ENCODE peak calls at places on chromosome 11, in eight cellular contexts. O is adrenal gland; S is A549; P is astrocyte of the spinal cord; Y is bronchial epithelial cell; B is Peyer's patch; V is choroid plexus epithelial cell; R is Jurkat, Clone E6-1. E is an unnamed sample.

GRCh38 chr11:124877631-124878496 is 12.6 kb downstream of the ROBO3 start:
- DNase-seq in O (no peak), S (no peak), P (no peak), Y (no peak), B (no peak), V (no peak), R (no peak), E (no peak)

GRCh38 chr11:62689421-62690183 is at the start of gene LRRN4CL:
- DNase-seq in O (peak), S (no peak), P (peak), Y (no peak), B (no peak), V (peak), R (no peak), E (no peak)

GRCh38 chr11:122804796-122805195 is 33.5 kb upstream of the CRTAM start:
- DNase-seq in O (no peak), S (no peak), P (no peak), Y (peak), B (no peak), V (no peak), R (no peak), E (no peak)

GRCh38 chr11:35579557-35580396 is 38.5 kb upstream of the FJX1 start:
- DNase-seq in O (no peak), S (peak), P (peak), Y (peak), B (no peak), V (peak), R (no peak), E (no peak)

GRCh38 chr11:129260750-129261149 is 68.6 kb upstream of the ARHGAP32 start:
- DNase-seq in O (no peak), S (no peak), P (no peak), Y (no peak), B (no peak), V (peak), R (no peak), E (no peak)

GRCh38 chr11:57072640-57073039 is 83.9 kb downstream of the OR5AK2 start:
- DNase-seq in O (no peak), S (peak), P (peak), Y (peak), B (no peak), V (peak), R (no peak), E (no peak)

GRCh38 chr11:122696662-122697061 is 41.1 kb downstream of the UBASH3B start:
- DNase-seq in O (no peak), S (no peak), P (no peak), Y (no peak), B (no peak), V (no peak), R (peak), E (peak)

GRCh38 chr11:68077617-68078592 is 39.1 kb downstream of the TCIRG1 start:
- DNase-seq in O (no peak), S (no peak), P (no peak), Y (peak), B (no peak), V (peak), R (no peak), E (no peak)

GRCh38 chr11:83827520-83827919 is 541.4 kb upstream of the CCDC90B start:
- DNase-seq in O (no peak), S (no peak), P (peak), Y (no peak), B (no peak), V (peak), R (no peak), E (no peak)

GRCh38 chr11:74646215-74646614 is 53.8 kb downstream of the POLD3 start:
- DNase-seq in O (no peak), S (no peak), P (no peak), Y (no peak), B (no peak), V (no peak), R (no peak), E (no peak)

GRCh38 chr11:128095459-128096096 is 491.8 kb downstream of the ETS1 start:
- DNase-seq in O (no peak), S (no peak), P (peak), Y (peak), B (no peak), V (peak), R (no peak), E (no peak)

GRCh38 chr11:18727499-18728236 is 1.7 kb upstream of the IGSF22 start:
- DNase-seq in O (peak), S (peak), P (peak), Y (peak), B (no peak), V (peak), R (peak), E (peak)

GRCh38 chr11:123238297-123238696 is 43.2 kb upstream of the CLMP start:
- DNase-seq in O (no peak), S (no peak), P (peak), Y (no peak), B (no peak), V (peak), R (no peak), E (peak)

GRCh38 chr11:104104664-104105063 is 59.3 kb downstream of the PDGFD start:
- DNase-seq in O (no peak), S (no peak), P (no peak), Y (no peak), B (no peak), V (no peak), R (no peak), E (no peak)

GRCh38 chr11:114058026-114058706 is 1.3 kb upstream of the ZBTB16 start:
- DNase-seq in O (peak), S (no peak), P (peak), Y (no peak), B (no peak), V (peak), R (no peak), E (peak)

GRCh38 chr11:31806186-31806943 is 4.8 kb downstream of the PAX6 start:
- DNase-seq in O (no peak), S (no peak), P (no peak), Y (no peak), B (peak), V (no peak), R (no peak), E (no peak)

GRCh38 chr11:118689852-118690552 is 10.6 kb upstream of the TREH start:
- DNase-seq in O (peak), S (peak), P (peak), Y (peak), B (peak), V (peak), R (peak), E (peak)

GRCh38 chr11:131592734-131593133 is 222.3 kb downstream of the NTM start:
- DNase-seq in O (no peak), S (no peak), P (no peak), Y (no peak), B (no peak), V (no peak), R (no peak), E (no peak)

GRCh38 chr11:110715541-110715940 is 3.3 kb upstream of the ARHGAP20 start:
- DNase-seq in O (no peak), S (no peak), P (peak), Y (peak), B (no peak), V (peak), R (no peak), E (no peak)

GRCh38 chr11:93225642-93226041 is 27.9 kb upstream of the SLC36A4 start:
- DNase-seq in O (no peak), S (peak), P (peak), Y (peak), B (no peak), V (peak), R (peak), E (no peak)

GRCh38 chr11:119530503-119530902 is 107.5 kb upstream of the THY1 start:
- DNase-seq in O (no peak), S (no peak), P (no peak), Y (no peak), B (no peak), V (no peak), R (no peak), E (peak)

GRCh38 chr11:490186-490929 is 16.7 kb downstream of the RNH1 start:
- DNase-seq in O (no peak), S (no peak), P (no peak), Y (no peak), B (no peak), V (no peak), R (no peak), E (no peak)

GRCh38 chr11:72896431-72896830 is 82.2 kb downstream of the ATG16L2 start:
- DNase-seq in O (no peak), S (no peak), P (no peak), Y (no peak), B (no peak), V (peak), R (no peak), E (no peak)

GRCh38 chr11:124843616-124843910 is 21.7 kb upstream of the ROBO3 start:
- DNase-seq in O (no peak), S (no peak), P (no peak), Y (no peak), B (no peak), V (no peak), R (no peak), E (no peak)

GRCh38 chr11:93543292-93543977 is at the start of gene SMCO4:
- DNase-seq in O (peak), S (peak), P (peak), Y (peak), B (peak), V (peak), R (peak), E (peak)

GRCh38 chr11:119480375-119481020 is 57.5 kb upstream of the THY1 start:
- DNase-seq in O (peak), S (no peak), P (no peak), Y (no peak), B (peak), V (no peak), R (no peak), E (no peak)

GRCh38 chr11:46099973-46100335 is 21.3 kb downstream of the PHF21A start:
- DNase-seq in O (no peak), S (no peak), P (peak), Y (no peak), B (no peak), V (peak), R (peak), E (peak)

GRCh38 chr11:22707119-22707899 is 40.9 kb downstream of the GAS2 start:
- DNase-seq in O (no peak), S (no peak), P (no peak), Y (no peak), B (no peak), V (no peak), R (no peak), E (peak)

GRCh38 chr11:69702239-69702668 is 1.6 kb downstream of the FGF19 start:
- DNase-seq in O (no peak), S (no peak), P (no peak), Y (no peak), B (no peak), V (no peak), R (no peak), E (no peak)
- H3K4me3 ChIP-seq in O (no peak), S (no peak), P (no peak), Y (no peak), B (no peak), V (no peak), R (peak), E (no peak)

GRCh38 chr11:121426476-121427454 is 25.3 kb upstream of the SORL1 start:
- DNase-seq in O (peak), S (peak), P (no peak), Y (no peak), B (peak), V (no peak), R (no peak), E (peak)
- H3K4me3 ChIP-seq in O (no peak), S (peak), P (no peak), Y (peak), B (peak), V (no peak), R (no peak), E (no peak)

GRCh38 chr11:34233215-34233614 is 124.6 kb downstream of the ABTB2 start:
- DNase-seq in O (no peak), S (no peak), P (no peak), Y (no peak), B (no peak), V (no peak), R (no peak), E (no peak)

GRCh38 chr11:34235591-34236071 is 122.2 kb downstream of the ABTB2 start:
- DNase-seq in O (no peak), S (no peak), P (no peak), Y (no peak), B (no peak), V (no peak), R (no peak), E (no peak)

GRCh38 chr11:34232810-34233209 is 125.0 kb downstream of the ABTB2 start:
- DNase-seq in O (no peak), S (no peak), P (no peak), Y (no peak), B (no peak), V (no peak), R (no peak), E (no peak)

GRCh38 chr11:34235189-34235588 is 122.6 kb downstream of the ABTB2 start:
- DNase-seq in O (no peak), S (no peak), P (no peak), Y (no peak), B (no peak), V (no peak), R (no peak), E (peak)

GRCh38 chr11:34234086-34234740 is 123.6 kb downstream of the ABTB2 start:
- DNase-seq in O (peak), S (no peak), P (peak), Y (peak), B (peak), V (peak), R (peak), E (peak)
- H3K4me3 ChIP-seq in O (no peak), S (peak), P (no peak), Y (no peak), B (no peak), V (no peak), R (no peak), E (no peak)

GRCh38 chr11:65491614-65492386 is 7.0 kb upstream of the MALAT1 start:
- DNase-seq in O (peak), S (peak), P (peak), Y (peak), B (peak), V (peak), R (no peak), E (peak)

GRCh38 chr11:65491163-65491465 is 7.7 kb upstream of the MALAT1 start:
- DNase-seq in O (no peak), S (no peak), P (no peak), Y (no peak), B (peak), V (no peak), R (no peak), E (no peak)

GRCh38 chr11:65492637-65493366 is 6.0 kb upstream of the MALAT1 start:
- DNase-seq in O (peak), S (no peak), P (peak), Y (peak), B (peak), V (peak), R (no peak), E (no peak)

GRCh38 chr11:65492387-65492636 is 6.5 kb upstream of the MALAT1 start:
- DNase-seq in O (no peak), S (no peak), P (no peak), Y (no peak), B (no peak), V (no peak), R (no peak), E (no peak)

GRCh38 chr11:65493367-65494176 is 5.3 kb upstream of the MALAT1 start:
- DNase-seq in O (peak), S (peak), P (peak), Y (peak), B (peak), V (peak), R (no peak), E (peak)
- H3K4me3 ChIP-seq in O (no peak), S (no peak), P (no peak), Y (no peak), B (no peak), V (no peak), R (no peak), E (no peak)

DNA sequence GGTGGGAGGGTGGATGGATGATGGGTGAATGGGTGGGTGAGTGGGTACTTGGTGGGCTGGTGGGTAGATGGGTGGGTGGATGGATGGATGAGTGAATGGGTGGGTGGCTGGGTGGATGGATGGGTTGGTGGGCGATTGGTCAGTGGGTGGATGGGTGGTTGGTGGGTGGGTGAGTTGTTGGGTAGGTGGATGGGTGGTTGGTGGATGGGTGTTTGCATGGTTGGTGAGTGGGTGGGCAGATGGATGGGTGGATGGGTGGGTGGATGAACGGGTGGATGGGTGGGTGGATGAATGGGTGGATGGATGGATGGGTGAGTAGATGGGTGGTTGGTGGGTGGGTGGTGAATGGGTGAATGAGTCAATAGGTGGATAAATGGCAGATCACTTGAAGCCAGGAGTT is 43.0 kb upstream of the LRRC32 start:
- DNase-seq in O (no peak), S (no peak), P (no peak), Y (no peak), B (no peak), V (no peak), R (no peak), E (no peak)
- H3K4me3 ChIP-seq in O (no peak), S (no peak), P (no peak), Y (no peak), B (no peak), V (no peak), R (no peak), E (no peak)

E was measured in small intestine.